ENCODE peak calls at places on chromosomes 12 and 14, in five cellular contexts. One of them, this sample, is unnamed.
A peak's percentile ranks its signal among the peaks of the same experiment; 100 is the strongest.

GRCh38 chr12:120157678-120158077 is 36.8 kb downstream of the GCN1 start:
- DNase-seq in AML-193: no peak
- DNase-seq in gastrocnemius medialis: no peak
- DNase-seq in AG09309: no peak
- DNase-seq in HEK293T: no peak
- DNase-seq in this sample: no peak

GRCh38 chr12:132249747-132250478 is 79.5 kb downstream of the GALNT9 start:
- DNase-seq in HEK293T: no peak
- DNase-seq in AG09309: no peak
- DNase-seq in gastrocnemius medialis: no peak
- DNase-seq in AML-193: no peak
- DNase-seq in this sample: no peak

GRCh38 chr12:24898606-24899005 is 50.3 kb downstream of the BCAT1 start:
- DNase-seq in AML-193: no peak
- DNase-seq in HEK293T: no peak
- DNase-seq in AG09309: no peak
- DNase-seq in gastrocnemius medialis: no peak
- DNase-seq in this sample: no peak

GRCh38 chr12:27733052-27733656 is 22.5 kb downstream of the MRPS35 start:
- DNase-seq in gastrocnemius medialis: no peak
- DNase-seq in AG09309: no peak
- DNase-seq in HEK293T: peak; percentile 44
- DNase-seq in AML-193: peak; percentile 30
- DNase-seq in this sample: no peak

GRCh38 chr14:79543348-79543747 is 668.0 kb downstream of the DIO2 start:
- DNase-seq in AG09309: no peak
- DNase-seq in AML-193: no peak
- DNase-seq in gastrocnemius medialis: no peak
- DNase-seq in HEK293T: no peak
- DNase-seq in this sample: no peak

GRCh38 chr12:71216725-71217579 is 59.2 kb upstream of the TSPAN8 start:
- DNase-seq in HEK293T: peak; percentile 42
- DNase-seq in AML-193: peak; percentile 3
- DNase-seq in AG09309: peak; percentile 0
- DNase-seq in gastrocnemius medialis: no peak
- DNase-seq in this sample: no peak

GRCh38 chr14:96274122-96274910 is 18.3 kb downstream of the BDKRB1 start:
- DNase-seq in AML-193: no peak
- DNase-seq in gastrocnemius medialis: no peak
- DNase-seq in AG09309: peak; percentile 94
- DNase-seq in HEK293T: no peak
- DNase-seq in this sample: no peak

GRCh38 chr12:38502420-38502819 is 185.8 kb downstream of the ALG10B start:
- DNase-seq in HEK293T: no peak
- DNase-seq in AML-193: no peak
- DNase-seq in gastrocnemius medialis: no peak
- DNase-seq in AG09309: no peak
- DNase-seq in this sample: no peak

GRCh38 chr12:51424662-51425539 is at the start of gene SLC4A8:
- DNase-seq in gastrocnemius medialis: peak; percentile 9
- DNase-seq in AG09309: peak; percentile 41
- DNase-seq in HEK293T: peak; percentile 96
- DNase-seq in AML-193: peak; percentile 18
- DNase-seq in this sample: peak; percentile 95